ENCODE peak calls at places on chromosomes 1 and 21, in ten cellular contexts. J, B, C, Y, H, P, X, R, N and O are unnamed samples.
A peak's percentile ranks its signal among the peaks of the same experiment; 100 is the strongest.

GRCh38 chr1:66271216-66271903 is 262.6 kb upstream of the SGIP1 start:
- DNase-seq in J (peak; percentile 87), B (peak; percentile 100), C (peak; percentile 72), Y (peak; percentile 99), H (peak; percentile 94), P (peak; percentile 88), X (no peak), R (no peak), N (peak; percentile 96), O (peak; percentile 91)

GRCh38 chr1:204731509-204731908 is 46.0 kb upstream of the LRRN2 start:
- DNase-seq in J (no peak), B (no peak), C (peak; percentile 7), Y (no peak), H (no peak), P (no peak), X (no peak), R (no peak), N (no peak), O (no peak)

GRCh38 chr1:155499953-155500621 is 62.5 kb downstream of the ASH1L start:
- DNase-seq in J (no peak), B (no peak), C (no peak), Y (peak; percentile 33), H (no peak), P (peak; percentile 55), X (peak; percentile 64), R (peak; percentile 3), N (peak; percentile 6), O (no peak)

GRCh38 chr1:200729863-200730262 is 8.8 kb upstream of the CAMSAP2 start:
- DNase-seq in J (no peak), B (no peak), C (no peak), Y (no peak), H (no peak), P (no peak), X (no peak), R (no peak), N (no peak), O (no peak)

GRCh38 chr21:33024278-33025103 is 1.2 kb upstream of the OLIG2 start:
- DNase-seq in J (no peak), B (no peak), C (no peak), Y (no peak), H (no peak), P (no peak), X (no peak), R (no peak), N (no peak), O (no peak)

GRCh38 chr1:28775121-28775942 is 36.6 kb upstream of the OPRD1 start:
- DNase-seq in J (peak; percentile 66), B (peak; percentile 59), C (peak; percentile 82), Y (peak; percentile 80), H (peak; percentile 41), P (peak; percentile 69), X (peak; percentile 72), R (peak; percentile 86), N (peak; percentile 68), O (peak; percentile 79)

GRCh38 chr1:52444465-52444864 is 40.1 kb downstream of the PRPF38A start:
- DNase-seq in J (no peak), B (no peak), C (no peak), Y (no peak), H (no peak), P (no peak), X (no peak), R (no peak), N (peak; percentile 8), O (no peak)

GRCh38 chr21:19368944-19369343 is 965.4 kb upstream of the TMPRSS15 start:
- DNase-seq in J (no peak), B (no peak), C (no peak), Y (no peak), H (no peak), P (peak; percentile 59), X (peak; percentile 6), R (no peak), N (no peak), O (no peak)

GRCh38 chr1:77218477-77219165 is 609 bp downstream of the PIGK start:
- DNase-seq in J (no peak), B (peak; percentile 39), C (no peak), Y (peak; percentile 36), H (no peak), P (peak; percentile 11), X (no peak), R (no peak), N (peak; percentile 8), O (no peak)

GRCh38 chr1:41870076-41870562 is 48.6 kb downstream of the HIVEP3 start:
- DNase-seq in J (no peak), B (peak; percentile 53), C (no peak), Y (no peak), H (no peak), P (no peak), X (peak; percentile 34), R (no peak), N (peak; percentile 78), O (no peak)

GRCh38 chr21:39111928-39112327 is 71.3 kb downstream of the PSMG1 start:
- DNase-seq in J (no peak), B (peak; percentile 91), C (no peak), Y (peak; percentile 49), H (no peak), P (no peak), X (no peak), R (no peak), N (no peak), O (no peak)

GRCh38 chr1:88774151-88774556 is 90.1 kb downstream of the PKN2 start:
- DNase-seq in J (no peak), B (no peak), C (no peak), Y (no peak), H (no peak), P (no peak), X (no peak), R (no peak), N (peak; percentile 100), O (no peak)

DNA sequence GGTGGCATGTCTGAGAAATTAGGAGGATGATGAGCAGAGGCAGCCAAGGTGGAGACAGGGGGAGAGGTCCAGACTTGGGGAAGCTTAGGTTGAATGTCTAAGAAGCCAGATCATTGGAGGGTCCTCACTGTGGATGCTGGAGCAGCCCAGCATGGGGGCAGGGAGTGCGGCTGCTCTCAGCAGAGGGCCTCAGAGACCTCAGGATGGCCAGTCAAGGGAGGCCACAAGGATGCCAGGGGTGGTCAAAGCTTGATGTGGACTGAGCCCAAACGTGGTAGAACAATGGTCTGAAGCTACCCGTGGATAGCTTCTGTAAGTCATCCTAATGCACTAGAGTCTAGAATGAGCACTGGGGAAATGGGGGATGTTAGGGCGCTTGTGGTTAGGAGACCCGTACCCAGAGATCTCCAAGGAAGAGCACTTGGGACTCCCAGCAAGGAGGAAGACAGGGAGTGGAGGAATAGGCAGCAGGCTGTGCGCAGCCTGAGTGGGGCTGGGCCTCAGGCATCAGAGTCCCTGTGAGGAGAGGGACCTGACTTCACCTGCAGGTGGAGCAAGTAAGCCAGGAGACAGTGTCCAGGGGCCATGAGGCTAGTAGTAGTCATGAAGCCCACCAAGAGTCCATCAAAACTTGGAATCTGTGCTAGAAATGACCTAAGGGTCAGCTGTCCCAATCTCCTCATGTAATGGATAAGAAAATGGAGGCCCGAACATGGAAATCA is 4.3 kb upstream of the S100A9 start:
- DNase-seq in J (no peak), B (peak; percentile 6), C (no peak), Y (peak; percentile 34), H (no peak), P (no peak), X (no peak), R (no peak), N (no peak), O (peak; percentile 46)
- TF ChIP-seq CTCF in J (no peak), B (peak; percentile 45), C (no peak), Y (peak; percentile 47), H (no peak), P (peak; percentile 50), X (peak; percentile 58), R (peak; percentile 39), N (peak; percentile 59), O (no peak)

DNA sequence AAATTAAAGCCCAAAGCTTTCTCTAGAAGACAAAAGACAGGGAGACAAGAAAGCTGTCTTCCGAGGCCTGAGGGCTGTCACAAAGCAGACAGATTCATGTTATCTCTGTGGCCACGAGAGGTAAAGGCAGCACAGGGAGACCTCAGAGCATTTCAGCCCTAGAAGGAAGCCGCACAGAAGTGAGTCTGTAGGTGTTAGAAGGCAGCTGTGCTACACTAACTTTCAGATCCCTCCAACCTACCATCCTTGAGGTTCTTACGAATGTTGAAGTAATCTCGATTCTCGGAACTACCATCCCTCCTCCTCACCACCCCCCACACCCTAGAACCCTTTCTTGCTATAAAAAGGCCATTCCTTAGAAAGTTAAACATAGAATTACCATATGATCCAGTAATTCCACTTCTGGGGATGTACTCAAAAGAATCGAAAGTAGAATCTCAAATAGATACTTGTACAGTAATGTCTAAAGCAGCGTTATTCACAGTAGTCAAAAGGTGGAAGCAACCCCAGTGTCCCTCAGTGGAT is 21.5 kb upstream of the LYST start:
- DNase-seq in J (no peak), B (no peak), C (no peak), Y (no peak), H (no peak), P (peak; percentile 61), X (peak; percentile 69), R (no peak), N (no peak), O (no peak)
- H3K4me3 ChIP-seq in J (no peak overlapping the region), B (no peak overlapping the region), C (no peak overlapping the region), Y (no peak overlapping the region), H (no peak overlapping the region), P (peak overlapping the region; percentile 21), X (peak overlapping the region; percentile 32), R (no peak overlapping the region), N (no peak overlapping the region), O (no peak overlapping the region)

GRCh38 chr1:99580451-99580850 is 65.5 kb upstream of the PALMD start:
- DNase-seq in J (peak; percentile 26), B (peak; percentile 85), C (no peak), Y (peak; percentile 38), H (peak; percentile 32), P (no peak), X (no peak), R (no peak), N (peak; percentile 97), O (no peak)
- TF ChIP-seq CTCF in J (no peak), B (no peak), C (no peak), Y (no peak), H (no peak), P (no peak), X (no peak), R (no peak), N (peak; percentile 31), O (no peak)

DNA sequence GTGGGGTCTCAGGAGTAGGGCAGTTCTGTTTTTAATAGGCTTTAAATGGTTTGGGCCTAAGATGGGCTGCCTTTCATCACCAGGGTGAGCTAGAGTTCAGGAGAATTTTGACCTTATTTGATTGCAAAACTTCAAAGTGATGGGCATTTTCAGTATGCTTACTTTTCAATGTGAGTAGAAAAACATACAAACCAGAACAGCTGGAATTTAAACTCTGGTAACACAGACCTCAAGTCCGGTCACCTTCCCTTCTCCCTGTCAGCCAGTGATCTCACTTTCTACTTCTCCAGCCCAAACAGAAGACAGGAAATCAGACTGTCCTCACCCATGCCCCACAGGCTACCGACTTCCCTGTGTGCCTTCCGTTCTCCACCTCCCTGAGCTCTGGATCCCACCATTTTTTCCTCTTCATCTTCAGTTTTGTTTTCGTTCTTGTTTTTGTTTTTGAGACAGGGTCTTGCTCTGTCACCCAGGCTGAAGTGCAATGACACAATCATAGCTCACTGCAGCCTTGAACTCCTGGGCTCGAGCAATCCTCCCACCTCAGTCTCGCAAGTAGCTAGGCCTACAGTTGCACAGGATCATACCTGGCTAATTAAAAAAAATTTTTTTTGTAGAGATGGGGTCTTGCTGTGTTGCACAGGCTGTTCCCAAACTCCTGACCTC is 374.0 kb downstream of the CAMTA1 start:
- DNase-seq in J (no peak), B (no peak), C (no peak), Y (no peak), H (no peak), P (no peak), X (no peak), R (no peak), N (no peak), O (no peak)
- H3K4me3 ChIP-seq in J (no peak overlapping the region), B (no peak overlapping the region), C (no peak overlapping the region), Y (no peak overlapping the region), H (no peak overlapping the region), P (no peak overlapping the region), X (no peak overlapping the region), R (no peak overlapping the region), N (no peak overlapping the region), O (no peak overlapping the region)